ENCODE peak calls at places on chromosome 10, in five cellular contexts. Y is left ventricle myocardium inferior, W is cardiac muscle cell, A is tibial nerve, R is mesothelial cell of epicardium. E is an unnamed sample.
A peak's percentile ranks its signal among the peaks of the same experiment; 100 is the strongest.

GRCh38 chr10:109934958-109935793 is 11.9 kb upstream of the XPNPEP1 start:
- DNase-seq in Y (no peak), W (peak; percentile 68), A (peak; percentile 51), R (no peak), E (no peak)

GRCh38 chr10:114593240-114593792 is 64.8 kb downstream of the ABLIM1 start:
- DNase-seq in Y (no peak), W (no peak), A (no peak), R (no peak), E (no peak)

GRCh38 chr10:31739759-31740158 is 188.9 kb downstream of the ARHGAP12 start:
- DNase-seq in Y (no peak), W (peak; percentile 74), A (no peak), R (no peak), E (no peak)

GRCh38 chr10:33178026-33178755 is 156.3 kb downstream of the NRP1 start:
- DNase-seq in Y (no peak), W (no peak), A (no peak), R (no peak), E (no peak)

GRCh38 chr10:14093735-14094484 is 236.8 kb downstream of the FRMD4A start:
- DNase-seq in Y (no peak), W (peak; percentile 69), A (no peak), R (no peak), E (no peak)

GRCh38 chr10:83538047-83538446 is 601.3 kb upstream of the GHITM start:
- DNase-seq in Y (no peak), W (no peak), A (no peak), R (no peak), E (no peak)

GRCh38 chr10:118692911-118693310 is 61.9 kb downstream of the CACUL1 start:
- DNase-seq in Y (no peak), W (peak; percentile 81), A (no peak), R (no peak), E (no peak)

GRCh38 chr10:95560288-95561199 is 627 bp downstream of the SORBS1 start:
- DNase-seq in Y (peak; percentile 39), W (peak; percentile 59), A (no peak), R (peak; percentile 59), E (no peak)

GRCh38 chr10:2994562-2994961 is 72.8 kb upstream of the PFKP start:
- DNase-seq in Y (no peak), W (no peak), A (no peak), R (no peak), E (no peak)

GRCh38 chr10:127378628-127379027 is 170.5 kb upstream of the NPS start:
- DNase-seq in Y (no peak), W (no peak), A (no peak), R (no peak), E (no peak)

GRCh38 chr10:100103581-100103980 is 21.9 kb upstream of the CPN1 start:
- DNase-seq in Y (no peak), W (peak; percentile 89), A (no peak), R (no peak), E (no peak)

GRCh38 chr10:85967594-85967993 is 399.0 kb downstream of the GRID1 start:
- DNase-seq in Y (no peak), W (no peak), A (no peak), R (no peak), E (no peak)

GRCh38 chr10:14017380-14017943 is 313.3 kb downstream of the FRMD4A start:
- DNase-seq in Y (no peak), W (no peak), A (no peak), R (no peak), E (no peak)

GRCh38 chr10:137031-137430 is 1.8 kb downstream of the ZMYND11 start:
- DNase-seq in Y (no peak), W (peak; percentile 20), A (no peak), R (no peak), E (no peak)

GRCh38 chr10:74177140-74177677 is 26.2 kb downstream of the ADK start:
- DNase-seq in Y (no peak), W (peak; percentile 18), A (no peak), R (no peak), E (no peak)

GRCh38 chr10:44312401-44312800 is 72.5 kb downstream of the CXCL12 start:
- DNase-seq in Y (no peak), W (no peak), A (no peak), R (no peak), E (no peak)

GRCh38 chr10:110820321-110820814 is 51.4 kb upstream of the PDCD4 start:
- DNase-seq in Y (peak; percentile 56), W (peak; percentile 38), A (no peak), R (no peak), E (no peak)

GRCh38 chr10:26468691-26469090 is 30.6 kb downstream of the APBB1IP start:
- DNase-seq in Y (no peak), W (no peak), A (no peak), R (no peak), E (no peak)

GRCh38 chr10:61438141-61438984 is 14.8 kb downstream of the TMEM26 start:
- DNase-seq in Y (no peak), W (no peak), A (no peak), R (no peak), E (no peak)

GRCh38 chr10:76126607-76127190 is 695.3 kb downstream of the LRMDA start:
- DNase-seq in Y (no peak), W (peak; percentile 50), A (no peak), R (no peak), E (no peak)

GRCh38 chr10:44064987-44065787 is 319.7 kb downstream of the CXCL12 start:
- DNase-seq in Y (no peak), W (no peak), A (no peak), R (no peak), E (no peak)

GRCh38 chr10:78397796-78398195 is 364.1 kb downstream of the RPS24 start:
- DNase-seq in Y (no peak), W (peak; percentile 35), A (no peak), R (no peak), E (no peak)

GRCh38 chr10:61160253-61160652 is 216.3 kb upstream of the RHOBTB1 start:
- DNase-seq in Y (no peak), W (no peak), A (no peak), R (no peak), E (no peak)

GRCh38 chr10:15200626-15201025 is 32.1 kb upstream of the NMT2 start:
- DNase-seq in Y (no peak), W (peak; percentile 84), A (no peak), R (no peak), E (no peak)

GRCh38 chr10:50021646-50022045 is 33.4 kb downstream of the AGAP6 start:
- DNase-seq in Y (no peak), W (no peak), A (no peak), R (no peak), E (no peak)

GRCh38 chr10:110059965-110060364 is 52.2 kb downstream of the ADD3 start:
- DNase-seq in Y (no peak), W (peak; percentile 68), A (no peak), R (no peak), E (no peak)

GRCh38 chr10:44245601-44245938 is 139.3 kb downstream of the CXCL12 start:
- DNase-seq in Y (no peak), W (peak; percentile 79), A (no peak), R (no peak), E (no peak)

GRCh38 chr10:106836923-106837322 is 327.6 kb downstream of the SORCS1 start:
- DNase-seq in Y (no peak), W (no peak), A (no peak), R (no peak), E (no peak)

GRCh38 chr10:127790165-127790564 is 53.2 kb downstream of the FOXI2 start:
- DNase-seq in Y (no peak), W (no peak), A (no peak), R (no peak), E (no peak)

GRCh38 chr10:108911814-108912541 is 1011.3 kb downstream of the XPNPEP1 start:
- DNase-seq in Y (peak; percentile 38), W (peak; percentile 57), A (peak; percentile 33), R (peak; percentile 82), E (no peak)

GRCh38 chr10:1232164-1232911 is 176.2 kb downstream of the WDR37 start:
- DNase-seq in Y (no peak), W (no peak), A (no peak), R (no peak), E (no peak)

GRCh38 chr10:3737811-3738311 is 47.1 kb downstream of the KLF6 start:
- DNase-seq in Y (no peak), W (no peak), A (no peak), R (no peak), E (no peak)

GRCh38 chr10:50469288-50469687 is 154.5 kb downstream of the SGMS1 start:
- DNase-seq in Y (no peak), W (peak; percentile 27), A (no peak), R (no peak), E (no peak)

GRCh38 chr10:1166828-1167275 is 110.7 kb downstream of the WDR37 start:
- DNase-seq in Y (no peak), W (no peak), A (no peak), R (no peak), E (no peak)

GRCh38 chr10:86941991-86942421 is 15.4 kb downstream of the MMRN2 start:
- DNase-seq in Y (no peak), W (no peak), A (no peak), R (no peak), E (no peak)

GRCh38 chr10:85671530-85671929 is 695.1 kb downstream of the GRID1 start:
- DNase-seq in Y (no peak), W (no peak), A (no peak), R (no peak), E (no peak)

GRCh38 chr10:90319188-90319914 is 538.5 kb downstream of the HTR7 start:
- DNase-seq in Y (no peak), W (peak; percentile 81), A (no peak), R (no peak), E (no peak)

GRCh38 chr10:88963318-88963717 is 10.7 kb upstream of the ACTA2 start:
- DNase-seq in Y (no peak), W (no peak), A (no peak), R (no peak), E (no peak)
- TF ChIP-seq CTCF in Y (no peak), W (no peak), A (no peak), R (peak; percentile 23), E (no peak)

DNA sequence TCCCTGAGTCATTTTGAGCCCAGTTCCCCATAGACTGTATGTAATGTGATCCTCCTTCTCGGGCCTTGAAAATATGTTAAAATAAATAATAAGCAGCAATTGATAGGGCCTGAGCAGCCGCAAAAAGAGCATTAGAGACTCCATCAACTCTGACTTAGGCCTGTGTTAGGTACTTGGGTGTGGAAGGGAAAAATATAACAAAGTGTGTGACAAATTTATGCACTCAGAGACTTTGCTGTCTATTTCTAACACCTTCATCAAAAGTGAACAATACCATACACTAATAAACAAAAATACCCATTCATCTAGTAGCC is 31.4 kb upstream of the HABP2 start:
- DNase-seq in Y (no peak), W (no peak), A (no peak), R (no peak), E (no peak)
- TF ChIP-seq CTCF in Y (peak; percentile 4), W (no peak), A (no peak), R (peak; percentile 35), E (no peak)

GRCh38 chr10:124644771-124645170 is 99.4 kb downstream of the FAM53B start:
- DNase-seq in Y (no peak), W (no peak), A (no peak), R (no peak), E (no peak)
- TF ChIP-seq CTCF in Y (no peak), W (no peak), A (no peak), R (no peak), E (no peak)

GRCh38 chr10:17228081-17229015 is at the start of gene VIM:
- DNase-seq in Y (peak; percentile 88), W (peak; percentile 96), A (peak; percentile 87), R (peak; percentile 69), E (peak; percentile 84)
- TF ChIP-seq CTCF in Y (peak; percentile 36), W (peak; percentile 16), A (no peak), R (no peak), E (no peak)